ENCODE peak calls at places on chromosomes 1 and 21, in five cellular contexts. One of them, this sample, is unnamed.

GRCh38 chr1:210882414-210883221 is 251.3 kb downstream of the KCNH1 start:
- DNase-seq in GM12878: no peak
- DNase-seq in HCT116: no peak
- DNase-seq in K562: no peak
- DNase-seq in HepG2: no peak
- DNase-seq in this sample: no peak

GRCh38 chr1:187276677-187277076 is 447.9 kb downstream of the PLA2G4A start:
- DNase-seq in HepG2: no peak
- DNase-seq in HCT116: no peak
- DNase-seq in GM12878: no peak
- DNase-seq in K562: no peak
- DNase-seq in this sample: no peak

GRCh38 chr1:65362545-65362944 is 53.2 kb downstream of the DNAJC6 start:
- DNase-seq in HCT116: peak; percentile 19
- DNase-seq in GM12878: no peak
- DNase-seq in K562: no peak
- DNase-seq in HepG2: no peak
- DNase-seq in this sample: no peak

GRCh38 chr1:157966034-157966671 is 27.3 kb upstream of the KIRREL1 start:
- DNase-seq in HCT116: no peak
- DNase-seq in K562: no peak
- DNase-seq in GM12878: no peak
- DNase-seq in HepG2: peak; percentile 56
- DNase-seq in this sample: no peak

GRCh38 chr1:194339451-194339850 is 1153.0 kb upstream of the B3GALT2 start:
- DNase-seq in K562: no peak
- DNase-seq in HCT116: no peak
- DNase-seq in GM12878: no peak
- DNase-seq in HepG2: no peak
- DNase-seq in this sample: no peak

GRCh38 chr1:6911229-6911941 is 126.1 kb downstream of the CAMTA1 start:
- DNase-seq in HCT116: no peak
- DNase-seq in GM12878: no peak
- DNase-seq in K562: peak; percentile 62
- DNase-seq in HepG2: no peak
- DNase-seq in this sample: no peak

GRCh38 chr1:119147626-119148180 is 7.2 kb upstream of the WARS2 start:
- DNase-seq in HCT116: no peak
- DNase-seq in K562: no peak
- DNase-seq in GM12878: no peak
- DNase-seq in HepG2: no peak
- DNase-seq in this sample: no peak

GRCh38 chr1:170593612-170594011 is 61.6 kb downstream of the GORAB start:
- DNase-seq in HepG2: no peak
- DNase-seq in GM12878: no peak
- DNase-seq in HCT116: no peak
- DNase-seq in K562: no peak
- DNase-seq in this sample: no peak

GRCh38 chr1:114609826-114610225 is 28.4 kb upstream of the BCAS2 start:
- DNase-seq in K562: no peak
- DNase-seq in GM12878: no peak
- DNase-seq in HCT116: no peak
- DNase-seq in HepG2: no peak
- DNase-seq in this sample: no peak

GRCh38 chr21:44364151-44365053 is 11.0 kb downstream of the TRPM2 start:
- DNase-seq in HepG2: no peak
- DNase-seq in HCT116: no peak
- DNase-seq in K562: no peak
- DNase-seq in GM12878: no peak
- DNase-seq in this sample: no peak

GRCh38 chr1:29651684-29652665 is 415.7 kb downstream of the PTPRU start:
- DNase-seq in HCT116: no peak
- DNase-seq in GM12878: no peak
- DNase-seq in K562: no peak
- DNase-seq in HepG2: no peak
- DNase-seq in this sample: no peak

GRCh38 chr1:216742625-216743024 is 19.4 kb upstream of the ESRRG start:
- DNase-seq in HCT116: no peak
- DNase-seq in K562: no peak
- DNase-seq in GM12878: no peak
- DNase-seq in HepG2: no peak
- DNase-seq in this sample: no peak

GRCh38 chr1:107181253-107181977 is 40.6 kb downstream of the NTNG1 start:
- DNase-seq in GM12878: no peak
- DNase-seq in HepG2: no peak
- DNase-seq in K562: no peak
- DNase-seq in HCT116: no peak
- DNase-seq in this sample: no peak

GRCh38 chr1:104466068-104466467 is 716.4 kb downstream of the AMY1C start:
- DNase-seq in HCT116: no peak
- DNase-seq in HepG2: no peak
- DNase-seq in GM12878: no peak
- DNase-seq in K562: no peak
- DNase-seq in this sample: no peak

GRCh38 chr1:220786337-220787068 is at the start of gene MTARC1:
- DNase-seq in HepG2: peak; percentile 86
- DNase-seq in K562: no peak
- DNase-seq in HCT116: no peak
- DNase-seq in GM12878: no peak
- DNase-seq in this sample: peak; percentile 81

DNA sequence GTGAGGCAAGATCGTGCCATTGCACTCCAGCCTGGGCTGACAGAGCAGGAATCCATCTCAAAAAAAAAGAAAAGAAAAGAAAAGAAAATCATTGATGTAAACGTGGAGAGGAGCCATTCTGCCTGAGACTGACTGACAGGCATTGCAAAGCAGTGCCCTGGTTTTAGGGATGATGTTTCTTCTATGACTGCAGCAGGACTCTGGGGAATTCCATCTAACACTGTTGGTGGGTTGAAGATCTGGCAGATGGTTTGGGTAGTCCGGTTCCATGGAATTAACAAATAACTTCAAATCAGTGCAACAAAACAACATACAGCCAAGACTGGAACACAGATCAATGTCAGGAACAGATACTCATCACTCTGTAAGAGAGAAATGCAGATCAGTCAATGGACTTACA is 17.8 kb upstream of the LAMC2 start:
- DNase-seq in HCT116: no peak
- DNase-seq in GM12878: no peak
- DNase-seq in HepG2: no peak
- DNase-seq in K562: no peak
- DNase-seq in this sample: no peak
- TF ChIP-seq RAD21 in HCT116: no peak
- TF ChIP-seq RAD21 in GM12878: no peak
- TF ChIP-seq RAD21 in HepG2: no peak
- TF ChIP-seq RAD21 in K562: no peak
- TF ChIP-seq RAD21 in this sample: no peak

GRCh38 chr1:16189921-16190499 is 22.4 kb downstream of the ARHGEF19 start:
- DNase-seq in HepG2: no peak
- DNase-seq in GM12878: no peak
- DNase-seq in K562: no peak
- DNase-seq in HCT116: no peak
- DNase-seq in this sample: no peak
- TF ChIP-seq SP1 in HepG2: no peak
- TF ChIP-seq SP1 in GM12878: no peak
- TF ChIP-seq SP1 in K562: no peak
- TF ChIP-seq SP1 in HCT116: no peak
- TF ChIP-seq SP1 in this sample: no peak

GRCh38 chr1:57423135-57424131 is at the start of gene DAB1:
- DNase-seq in HCT116: no peak
- DNase-seq in K562: no peak
- DNase-seq in HepG2: no peak
- DNase-seq in GM12878: no peak
- DNase-seq in this sample: peak; percentile 70

GRCh38 chr1:57422271-57423134 is 1.4 kb downstream of the DAB1 start:
- DNase-seq in GM12878: no peak
- DNase-seq in K562: no peak
- DNase-seq in HCT116: no peak
- DNase-seq in HepG2: no peak
- DNase-seq in this sample: peak; percentile 70

GRCh38 chr1:57421366-57421765 is 2.5 kb downstream of the DAB1 start:
- DNase-seq in K562: no peak
- DNase-seq in GM12878: no peak
- DNase-seq in HCT116: no peak
- DNase-seq in HepG2: no peak
- DNase-seq in this sample: no peak

DNA sequence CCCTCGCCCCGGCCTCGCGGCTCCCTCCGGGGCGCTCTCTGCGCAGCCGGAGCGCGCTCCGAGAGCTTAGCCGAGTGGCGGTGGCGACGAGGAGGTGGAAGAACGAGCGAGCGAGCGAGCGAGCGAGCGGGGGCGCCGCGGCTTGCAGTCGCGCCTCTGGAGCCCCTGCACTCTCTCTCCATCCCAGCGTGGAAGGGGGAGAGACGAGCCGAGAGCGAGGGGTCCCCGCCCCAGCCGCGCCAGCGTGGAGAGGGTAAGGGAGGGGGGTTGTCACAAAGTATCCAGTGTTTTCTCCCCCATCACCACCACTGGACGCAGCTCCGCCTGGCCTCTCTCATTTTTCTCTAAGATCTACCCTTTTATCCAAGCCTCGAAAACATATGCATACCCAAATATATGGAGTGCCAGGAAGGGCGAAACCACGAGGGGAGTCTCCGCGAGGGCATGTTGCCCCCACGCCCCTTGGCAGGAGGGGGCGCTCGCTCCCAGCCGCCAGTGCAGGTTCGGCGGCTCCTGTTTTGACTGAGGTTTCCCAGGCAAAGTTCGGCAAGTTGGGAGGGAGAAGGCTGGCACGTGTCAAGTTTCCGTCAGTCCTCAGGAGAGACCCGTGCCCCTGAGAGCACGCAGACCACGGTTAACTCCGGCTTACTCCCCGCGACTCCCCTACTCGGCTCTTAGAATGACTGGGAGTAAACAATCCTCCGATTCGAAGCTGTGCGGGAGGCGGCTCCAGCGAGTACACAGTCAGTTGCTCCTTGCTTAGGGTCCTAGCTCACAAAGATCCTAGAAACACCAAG is 569 bp upstream of the DAB1 start:
- DNase-seq in HepG2: peak; percentile 9
- DNase-seq in GM12878: no peak
- DNase-seq in K562: peak; percentile 9
- DNase-seq in HCT116: no peak
- DNase-seq in this sample: peak; percentile 87
- TF ChIP-seq CTCF in HepG2: peak; percentile 82
- TF ChIP-seq CTCF in GM12878: no peak
- TF ChIP-seq CTCF in K562: peak; percentile 34
- TF ChIP-seq CTCF in HCT116: no peak
- TF ChIP-seq CTCF in this sample: peak; percentile 90

GRCh38 chr1:113091988-113092602 is 19.1 kb downstream of the LRIG2 start:
- DNase-seq in HCT116: no peak
- DNase-seq in GM12878: no peak
- DNase-seq in HepG2: peak; percentile 9
- DNase-seq in K562: no peak
- DNase-seq in this sample: no peak

GRCh38 chr1:113095790-113096455 is 22.9 kb downstream of the LRIG2 start:
- DNase-seq in HepG2: no peak
- DNase-seq in K562: no peak
- DNase-seq in HCT116: no peak
- DNase-seq in GM12878: no peak
- DNase-seq in this sample: no peak

GRCh38 chr1:113090051-113090450 is 17.1 kb downstream of the LRIG2 start:
- DNase-seq in HCT116: no peak
- DNase-seq in HepG2: no peak
- DNase-seq in K562: no peak
- DNase-seq in GM12878: no peak
- DNase-seq in this sample: no peak

GRCh38 chr1:113096493-113096892 is 23.5 kb downstream of the LRIG2 start:
- DNase-seq in HepG2: no peak
- DNase-seq in GM12878: no peak
- DNase-seq in HCT116: no peak
- DNase-seq in K562: no peak
- DNase-seq in this sample: no peak

GRCh38 chr1:113094506-113094905 is 21.5 kb downstream of the LRIG2 start:
- DNase-seq in HepG2: no peak
- DNase-seq in K562: no peak
- DNase-seq in HCT116: no peak
- DNase-seq in GM12878: no peak
- DNase-seq in this sample: no peak
- TF ChIP-seq RAD21 in HepG2: no peak
- TF ChIP-seq RAD21 in K562: no peak
- TF ChIP-seq RAD21 in HCT116: no peak
- TF ChIP-seq RAD21 in GM12878: no peak
- TF ChIP-seq RAD21 in this sample: no peak

GRCh38 chr1:182035097-182035770 is 26.3 kb downstream of the ZNF648 start:
- DNase-seq in GM12878: no peak
- DNase-seq in HepG2: no peak
- DNase-seq in HCT116: no peak
- DNase-seq in K562: no peak
- DNase-seq in this sample: peak; percentile 68

GRCh38 chr1:182038220-182038619 is 23.3 kb downstream of the ZNF648 start:
- DNase-seq in K562: no peak
- DNase-seq in GM12878: no peak
- DNase-seq in HCT116: no peak
- DNase-seq in HepG2: no peak
- DNase-seq in this sample: no peak

GRCh38 chr1:182029002-182029378 is 32.5 kb downstream of the ZNF648 start:
- DNase-seq in HCT116: no peak
- DNase-seq in HepG2: no peak
- DNase-seq in K562: no peak
- DNase-seq in GM12878: no peak
- DNase-seq in this sample: no peak

GRCh38 chr1:182029379-182030331 is 31.9 kb downstream of the ZNF648 start:
- DNase-seq in HepG2: peak; percentile 90
- DNase-seq in HCT116: peak; percentile 93
- DNase-seq in K562: peak; percentile 97
- DNase-seq in GM12878: peak; percentile 83
- DNase-seq in this sample: peak; percentile 99

GRCh38 chr1:182032251-182032650 is 29.3 kb downstream of the ZNF648 start:
- DNase-seq in HCT116: no peak
- DNase-seq in GM12878: no peak
- DNase-seq in K562: no peak
- DNase-seq in HepG2: no peak
- DNase-seq in this sample: no peak
- TF ChIP-seq SP1 in HCT116: no peak
- TF ChIP-seq SP1 in GM12878: no peak
- TF ChIP-seq SP1 in K562: no peak
- TF ChIP-seq SP1 in HepG2: no peak
- TF ChIP-seq SP1 in this sample: no peak

DNA sequence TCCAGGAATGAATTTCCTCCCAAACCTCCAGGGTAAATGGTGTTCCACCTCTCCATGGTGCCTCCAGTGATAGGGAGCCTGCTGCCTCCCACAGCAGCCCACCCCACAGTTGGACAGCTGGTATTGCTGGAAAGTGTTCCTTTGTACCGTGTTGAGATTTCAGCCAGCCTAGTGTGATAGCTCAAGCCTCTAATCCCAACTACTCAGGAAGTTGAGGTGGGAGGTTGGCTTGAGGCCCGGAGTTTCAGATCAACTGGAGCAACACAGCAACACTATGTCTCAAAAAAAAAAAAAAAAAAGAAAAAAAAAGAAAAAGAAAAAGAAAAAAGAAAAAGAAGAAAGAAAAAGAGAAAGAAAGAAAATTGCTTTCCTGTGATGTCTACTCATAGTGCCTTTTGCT is 96.1 kb downstream of the CHD1L start:
- DNase-seq in HepG2: no peak
- DNase-seq in HCT116: no peak
- DNase-seq in GM12878: no peak
- DNase-seq in K562: no peak
- DNase-seq in this sample: no peak
- TF ChIP-seq CTCF in HepG2: no peak
- TF ChIP-seq CTCF in HCT116: no peak
- TF ChIP-seq CTCF in GM12878: no peak
- TF ChIP-seq CTCF in K562: no peak
- TF ChIP-seq CTCF in this sample: no peak

This sample was measured in H1.